ENCODE peak calls at places on chromosome 3, in six cellular contexts. H is AML-193; F is Daoy; I is upper lobe of right lung; Q is activated CD8-positive, alpha-beta memory T cell treated with anti-CD3 and anti-CD28 coated beads for 24 hours; E is OCI-LY7. Z is an unnamed sample.
A peak's percentile ranks its signal among the peaks of the same experiment; 100 is the strongest.

GRCh38 chr3:149783576-149783975 is 8.8 kb downstream of the ANKUB1 start:
- DNase-seq in H (peak; percentile 94), F (peak; percentile 46), I (no peak), Q (no peak), E (no peak), Z (no peak)

GRCh38 chr3:128617270-128617556 is 33.4 kb downstream of the RPN1 start:
- DNase-seq in H (no peak), F (no peak), I (no peak), Q (no peak), E (no peak), Z (no peak)

GRCh38 chr3:37765591-37766219 is 96.0 kb upstream of the CTDSPL start:
- DNase-seq in H (no peak), F (no peak), I (no peak), Q (no peak), E (no peak), Z (no peak)

GRCh38 chr3:55191911-55192787 is 264.3 kb upstream of the LRTM1 start:
- DNase-seq in H (no peak), F (peak; percentile 94), I (no peak), Q (no peak), E (no peak), Z (no peak)

GRCh38 chr3:12948891-12949711 is 107.7 kb upstream of the RPL32 start:
- DNase-seq in H (peak; percentile 66), F (peak; percentile 45), I (peak; percentile 72), Q (peak; percentile 65), E (peak; percentile 12), Z (peak; percentile 9)

GRCh38 chr3:18424213-18424861 is 802 bp downstream of the SATB1 start:
- DNase-seq in H (no peak), F (no peak), I (peak; percentile 62), Q (no peak), E (no peak), Z (no peak)

GRCh38 chr3:37993811-37994638 is 3.4 kb downstream of the VILL start:
- DNase-seq in H (peak; percentile 89), F (peak; percentile 85), I (peak; percentile 95), Q (peak; percentile 92), E (peak; percentile 81), Z (peak; percentile 59)

GRCh38 chr3:146421814-146422748 is 47.3 kb downstream of the PLSCR2 start:
- DNase-seq in H (no peak), F (peak; percentile 28), I (no peak), Q (no peak), E (no peak), Z (no peak)

GRCh38 chr3:13823692-13824091 is 56.2 kb downstream of the WNT7A start:
- DNase-seq in H (no peak), F (no peak), I (peak; percentile 7), Q (no peak), E (no peak), Z (no peak)

Z was measured in stimulated activated CD4-positive, alpha-beta T cell treated with anti-CD3 and anti-CD28 coated beads, Interleukin-1b, Interleukin-23, amount 100 ng/mL, for 4 hours.